ENCODE peak calls at places on chromosomes 16 and 17, in five cellular contexts. One of them, this sample, is unnamed.
A peak's percentile ranks its signal among the peaks of the same experiment; 100 is the strongest.

GRCh38 chr17:73956595-73957465 is 246.6 kb upstream of the RPL38 start:
- DNase-seq in choroid plexus epithelial cell: peak; percentile 18
- DNase-seq in colonic mucosa: peak; percentile 74
- DNase-seq in fibroblast of lung: no peak
- DNase-seq in fibroblast of the aortic adventitia: no peak
- DNase-seq in this sample: peak; percentile 4

GRCh38 chr17:82882715-82883446 is 43.1 kb upstream of the ZNF750 start:
- DNase-seq in choroid plexus epithelial cell: no peak
- DNase-seq in fibroblast of the aortic adventitia: no peak
- DNase-seq in fibroblast of lung: no peak
- DNase-seq in colonic mucosa: peak; percentile 75
- DNase-seq in this sample: no peak

GRCh38 chr17:78895322-78895721 is 7.7 kb downstream of the CEP295NL start:
- DNase-seq in colonic mucosa: no peak
- DNase-seq in fibroblast of the aortic adventitia: no peak
- DNase-seq in fibroblast of lung: no peak
- DNase-seq in choroid plexus epithelial cell: no peak
- DNase-seq in this sample: no peak

GRCh38 chr17:78442648-78443128 is 64.2 kb downstream of the PGS1 start:
- DNase-seq in fibroblast of the aortic adventitia: no peak
- DNase-seq in colonic mucosa: peak; percentile 39
- DNase-seq in fibroblast of lung: no peak
- DNase-seq in choroid plexus epithelial cell: peak; percentile 90
- DNase-seq in this sample: no peak

GRCh38 chr17:56781944-56782737 is 51.6 kb downstream of the C17orf67 start:
- DNase-seq in colonic mucosa: no peak
- DNase-seq in choroid plexus epithelial cell: no peak
- DNase-seq in fibroblast of the aortic adventitia: no peak
- DNase-seq in fibroblast of lung: no peak
- DNase-seq in this sample: no peak

GRCh38 chr16:74563828-74564263 is 43.1 kb downstream of the GLG1 start:
- DNase-seq in fibroblast of lung: peak; percentile 65
- DNase-seq in choroid plexus epithelial cell: peak; percentile 48
- DNase-seq in fibroblast of the aortic adventitia: peak; percentile 22
- DNase-seq in colonic mucosa: no peak
- DNase-seq in this sample: peak; percentile 80

GRCh38 chr17:59004338-59005111 is 102.2 kb downstream of the TRIM37 start:
- DNase-seq in fibroblast of lung: peak; percentile 33
- DNase-seq in fibroblast of the aortic adventitia: peak; percentile 76
- DNase-seq in colonic mucosa: peak; percentile 66
- DNase-seq in choroid plexus epithelial cell: peak; percentile 76
- DNase-seq in this sample: peak; percentile 61

GRCh38 chr17:75684924-75685323 is 17.8 kb downstream of the SAP30BP start:
- DNase-seq in fibroblast of the aortic adventitia: peak; percentile 52
- DNase-seq in choroid plexus epithelial cell: peak; percentile 83
- DNase-seq in colonic mucosa: peak; percentile 64
- DNase-seq in fibroblast of lung: peak; percentile 85
- DNase-seq in this sample: peak; percentile 97

GRCh38 chr16:22270525-22270924 is 26.7 kb upstream of the POLR3E start:
- DNase-seq in fibroblast of the aortic adventitia: peak; percentile 49
- DNase-seq in fibroblast of lung: no peak
- DNase-seq in choroid plexus epithelial cell: no peak
- DNase-seq in colonic mucosa: no peak
- DNase-seq in this sample: no peak

GRCh38 chr16:89842471-89843408 is 14.5 kb downstream of the SPIRE2 start:
- DNase-seq in fibroblast of lung: peak; percentile 97
- DNase-seq in fibroblast of the aortic adventitia: peak; percentile 62
- DNase-seq in choroid plexus epithelial cell: peak; percentile 70
- DNase-seq in colonic mucosa: no peak
- DNase-seq in this sample: no peak

GRCh38 chr16:22989598-22989997 is 159.7 kb downstream of the USP31 start:
- DNase-seq in fibroblast of the aortic adventitia: no peak
- DNase-seq in colonic mucosa: no peak
- DNase-seq in fibroblast of lung: no peak
- DNase-seq in choroid plexus epithelial cell: no peak
- DNase-seq in this sample: no peak

GRCh38 chr17:77957215-77957868 is 1.2 kb upstream of the TNRC6C start:
- DNase-seq in fibroblast of lung: peak; percentile 27
- DNase-seq in choroid plexus epithelial cell: peak; percentile 35
- DNase-seq in fibroblast of the aortic adventitia: peak; percentile 39
- DNase-seq in colonic mucosa: no peak
- DNase-seq in this sample: no peak

DNA sequence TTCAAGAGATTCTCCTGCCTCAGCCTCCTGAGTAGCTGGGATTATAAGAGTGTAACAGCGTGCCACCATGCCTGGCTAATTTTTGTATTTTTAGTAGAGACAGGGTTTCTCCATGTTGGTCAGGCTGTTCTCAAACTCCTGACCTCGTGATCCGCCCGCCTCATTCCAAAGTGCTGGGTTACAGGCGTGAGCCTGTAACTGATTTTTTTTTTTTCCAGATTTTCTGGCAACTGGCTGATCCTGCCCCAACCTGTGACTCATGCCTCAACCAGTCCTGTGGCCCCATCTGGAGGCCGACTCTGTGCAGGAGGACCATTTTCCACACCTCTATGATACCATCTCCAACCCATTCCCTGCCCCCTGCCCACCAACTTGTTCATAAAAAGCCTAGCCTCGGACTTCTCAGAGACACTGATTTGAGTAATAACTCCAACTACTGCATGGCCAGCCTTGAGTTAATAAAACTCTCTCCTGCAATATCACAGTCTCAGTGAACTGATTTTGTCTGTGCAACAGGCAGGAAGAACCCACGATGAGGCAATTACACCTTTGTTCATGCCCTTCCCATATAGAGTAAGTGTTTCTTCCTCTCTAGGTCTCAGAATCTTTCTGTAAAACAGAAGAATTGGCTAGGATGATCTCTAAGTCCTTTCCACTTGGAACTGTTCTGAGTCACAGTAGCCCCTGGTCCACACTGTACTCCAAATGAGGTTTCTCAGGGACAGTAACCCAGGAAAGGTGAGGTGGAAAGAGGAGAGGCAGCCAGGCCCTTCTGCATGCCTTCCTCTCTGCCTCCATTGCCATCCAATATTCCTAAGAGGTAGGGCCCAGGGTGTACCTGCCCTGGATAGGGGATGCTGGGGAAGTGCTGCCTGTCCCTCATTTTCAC is 8.8 kb upstream of the CNOT1 start:
- DNase-seq in fibroblast of the aortic adventitia: peak; percentile 89
- DNase-seq in colonic mucosa: no peak
- DNase-seq in choroid plexus epithelial cell: peak; percentile 94
- DNase-seq in fibroblast of lung: peak; percentile 90
- DNase-seq in this sample: peak; percentile 90
- TF ChIP-seq CTCF in fibroblast of the aortic adventitia: peak; percentile 54
- TF ChIP-seq CTCF in colonic mucosa: no peak
- TF ChIP-seq CTCF in choroid plexus epithelial cell: peak; percentile 77
- TF ChIP-seq CTCF in fibroblast of lung: peak; percentile 58
- TF ChIP-seq CTCF in this sample: peak; percentile 56

DNA sequence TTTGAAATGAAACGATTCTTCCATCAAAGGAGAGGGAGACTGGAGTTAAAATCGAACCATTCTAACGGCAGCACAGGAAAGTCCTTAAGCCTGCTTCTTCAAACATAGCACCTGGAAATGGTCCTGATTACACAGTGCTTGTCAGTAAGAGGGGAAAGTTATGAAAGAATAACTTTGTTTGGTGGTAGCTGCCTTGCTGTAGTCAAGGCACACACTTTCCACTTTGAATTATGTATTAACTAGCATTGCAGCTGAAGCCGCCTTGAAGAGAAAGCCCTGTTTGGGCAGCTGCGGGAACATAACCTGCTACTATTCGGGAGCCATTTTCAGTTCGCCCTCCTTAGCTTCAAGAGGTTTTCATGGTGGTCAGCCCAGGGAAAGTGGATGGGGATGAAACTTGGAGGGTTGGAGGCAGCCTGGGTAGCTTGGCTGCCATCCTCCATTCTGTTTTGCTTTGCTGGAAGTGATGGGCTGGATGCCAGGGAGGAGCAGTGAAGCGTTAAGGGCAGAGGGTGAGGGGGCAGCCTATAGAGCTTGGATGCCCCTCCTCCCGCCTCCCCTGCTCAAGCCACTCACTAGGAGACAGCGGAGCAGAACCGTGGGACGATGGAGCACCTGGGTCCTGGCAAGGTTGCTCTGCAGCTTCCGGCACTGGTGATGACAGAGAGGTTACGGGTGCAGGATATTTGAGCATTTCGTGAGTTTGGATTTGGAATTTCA is 5.2 kb upstream of the HAS3 start:
- DNase-seq in fibroblast of lung: no peak
- DNase-seq in fibroblast of the aortic adventitia: no peak
- DNase-seq in choroid plexus epithelial cell: no peak
- DNase-seq in colonic mucosa: no peak
- DNase-seq in this sample: no peak
- H3K4me3 ChIP-seq in fibroblast of lung: no peak overlapping the region
- H3K4me3 ChIP-seq in fibroblast of the aortic adventitia: no peak overlapping the region
- H3K4me3 ChIP-seq in choroid plexus epithelial cell: no peak overlapping the region
- H3K4me3 ChIP-seq in colonic mucosa: no peak overlapping the region
- H3K4me3 ChIP-seq in this sample: no peak overlapping the region

GRCh38 chr17:17111401-17112393 is 69.4 kb downstream of the MPRIP start:
- DNase-seq in fibroblast of lung: no peak
- DNase-seq in choroid plexus epithelial cell: no peak
- DNase-seq in colonic mucosa: no peak
- DNase-seq in fibroblast of the aortic adventitia: no peak
- DNase-seq in this sample: no peak
- TF ChIP-seq CTCF in fibroblast of lung: no peak
- TF ChIP-seq CTCF in choroid plexus epithelial cell: no peak
- TF ChIP-seq CTCF in colonic mucosa: no peak
- TF ChIP-seq CTCF in fibroblast of the aortic adventitia: no peak
- TF ChIP-seq CTCF in this sample: no peak

GRCh38 chr17:9951803-9952202 is 46.7 kb upstream of the RCVRN start:
- DNase-seq in fibroblast of lung: no peak
- DNase-seq in choroid plexus epithelial cell: no peak
- DNase-seq in fibroblast of the aortic adventitia: no peak
- DNase-seq in colonic mucosa: no peak
- DNase-seq in this sample: no peak
- H3K4me3 ChIP-seq in fibroblast of lung: no peak overlapping the region
- H3K4me3 ChIP-seq in choroid plexus epithelial cell: no peak overlapping the region
- H3K4me3 ChIP-seq in fibroblast of the aortic adventitia: no peak overlapping the region
- H3K4me3 ChIP-seq in colonic mucosa: no peak overlapping the region
- H3K4me3 ChIP-seq in this sample: no peak overlapping the region

GRCh38 chr17:19787733-19788357 is 39.7 kb upstream of the ALDH3A1 start:
- DNase-seq in fibroblast of lung: peak; percentile 12
- DNase-seq in colonic mucosa: no peak
- DNase-seq in fibroblast of the aortic adventitia: no peak
- DNase-seq in choroid plexus epithelial cell: peak; percentile 12
- DNase-seq in this sample: peak; percentile 66

GRCh38 chr17:19781488-19782458 is 33.7 kb upstream of the ALDH3A1 start:
- DNase-seq in choroid plexus epithelial cell: no peak
- DNase-seq in fibroblast of the aortic adventitia: no peak
- DNase-seq in fibroblast of lung: no peak
- DNase-seq in colonic mucosa: no peak
- DNase-seq in this sample: no peak

GRCh38 chr17:19780846-19781245 is 32.7 kb upstream of the ALDH3A1 start:
- DNase-seq in colonic mucosa: no peak
- DNase-seq in fibroblast of lung: no peak
- DNase-seq in choroid plexus epithelial cell: no peak
- DNase-seq in fibroblast of the aortic adventitia: no peak
- DNase-seq in this sample: no peak

GRCh38 chr17:19785854-19786253 is 37.8 kb upstream of the ALDH3A1 start:
- DNase-seq in choroid plexus epithelial cell: peak; percentile 16
- DNase-seq in fibroblast of lung: peak; percentile 12
- DNase-seq in colonic mucosa: no peak
- DNase-seq in fibroblast of the aortic adventitia: peak; percentile 11
- DNase-seq in this sample: no peak
- TF ChIP-seq CTCF in choroid plexus epithelial cell: peak; percentile 44
- TF ChIP-seq CTCF in fibroblast of lung: peak; percentile 13
- TF ChIP-seq CTCF in colonic mucosa: no peak
- TF ChIP-seq CTCF in fibroblast of the aortic adventitia: no peak
- TF ChIP-seq CTCF in this sample: peak; percentile 30

This sample was measured in epithelial cell of esophagus.